ENCODE peak calls at places on chromosomes 2 and 18, in five cellular contexts. One of them, this sample, is unnamed.

GRCh38 chr18:70493461-70493860 is 204.6 kb downstream of the SOCS6 start:
- DNase-seq in NCI-H524: peak
- DNase-seq in nucleus accumbens: no peak
- DNase-seq in NCI-H510A treated with DMSO at 0.1 percent for 48 hours: no peak
- DNase-seq in mesenteric fat pad: no peak
- DNase-seq in this sample: no peak

GRCh38 chr2:27303093-27304025 is 4.9 kb downstream of the UCN start:
- DNase-seq in NCI-H524: peak
- DNase-seq in nucleus accumbens: no peak
- DNase-seq in NCI-H510A treated with DMSO at 0.1 percent for 48 hours: peak
- DNase-seq in mesenteric fat pad: no peak
- DNase-seq in this sample: peak

GRCh38 chr18:37986665-37987064 is 421.1 kb upstream of the CELF4 start:
- DNase-seq in NCI-H524: no peak
- DNase-seq in nucleus accumbens: no peak
- DNase-seq in NCI-H510A treated with DMSO at 0.1 percent for 48 hours: no peak
- DNase-seq in mesenteric fat pad: no peak
- DNase-seq in this sample: no peak

GRCh38 chr2:25989154-25989553 is 6.9 kb upstream of the KIF3C start:
- DNase-seq in NCI-H524: no peak
- DNase-seq in nucleus accumbens: no peak
- DNase-seq in NCI-H510A treated with DMSO at 0.1 percent for 48 hours: no peak
- DNase-seq in mesenteric fat pad: no peak
- DNase-seq in this sample: no peak

GRCh38 chr2:189217546-189217945 is 38.0 kb upstream of the COL5A2 start:
- DNase-seq in NCI-H524: no peak
- DNase-seq in nucleus accumbens: no peak
- DNase-seq in NCI-H510A treated with DMSO at 0.1 percent for 48 hours: no peak
- DNase-seq in mesenteric fat pad: no peak
- DNase-seq in this sample: no peak

GRCh38 chr18:35491689-35492077 is 6.1 kb downstream of the INO80C start:
- DNase-seq in NCI-H524: no peak
- DNase-seq in nucleus accumbens: no peak
- DNase-seq in NCI-H510A treated with DMSO at 0.1 percent for 48 hours: no peak
- DNase-seq in mesenteric fat pad: no peak
- DNase-seq in this sample: no peak

GRCh38 chr2:101036562-101036961 is 34.5 kb downstream of the RPL31 start:
- DNase-seq in NCI-H524: peak
- DNase-seq in nucleus accumbens: no peak
- DNase-seq in NCI-H510A treated with DMSO at 0.1 percent for 48 hours: no peak
- DNase-seq in mesenteric fat pad: no peak
- DNase-seq in this sample: no peak

GRCh38 chr2:218781691-218782528 is at the start of gene CYP27A1:
- DNase-seq in NCI-H524: peak
- DNase-seq in nucleus accumbens: peak
- DNase-seq in NCI-H510A treated with DMSO at 0.1 percent for 48 hours: peak
- DNase-seq in mesenteric fat pad: no peak
- DNase-seq in this sample: no peak

GRCh38 chr2:28469304-28469703 is 26.6 kb upstream of the PLB1 start:
- DNase-seq in NCI-H524: no peak
- DNase-seq in nucleus accumbens: no peak
- DNase-seq in NCI-H510A treated with DMSO at 0.1 percent for 48 hours: no peak
- DNase-seq in mesenteric fat pad: peak
- DNase-seq in this sample: no peak

GRCh38 chr2:215870986-215871385 is 142.4 kb downstream of the MREG start:
- DNase-seq in NCI-H524: peak
- DNase-seq in nucleus accumbens: no peak
- DNase-seq in NCI-H510A treated with DMSO at 0.1 percent for 48 hours: no peak
- DNase-seq in mesenteric fat pad: no peak
- DNase-seq in this sample: no peak

GRCh38 chr2:34012728-34013302 is 413.7 kb upstream of the FAM98A start:
- DNase-seq in NCI-H524: peak
- DNase-seq in nucleus accumbens: peak
- DNase-seq in NCI-H510A treated with DMSO at 0.1 percent for 48 hours: no peak
- DNase-seq in mesenteric fat pad: no peak
- DNase-seq in this sample: peak

GRCh38 chr2:135473567-135473966 is 57.5 kb downstream of the ZRANB3 start:
- DNase-seq in NCI-H524: peak
- DNase-seq in nucleus accumbens: no peak
- DNase-seq in NCI-H510A treated with DMSO at 0.1 percent for 48 hours: no peak
- DNase-seq in mesenteric fat pad: no peak
- DNase-seq in this sample: peak

GRCh38 chr2:68385232-68385906 is 20.3 kb downstream of the PLEK start:
- DNase-seq in NCI-H524: peak
- DNase-seq in nucleus accumbens: no peak
- DNase-seq in NCI-H510A treated with DMSO at 0.1 percent for 48 hours: no peak
- DNase-seq in mesenteric fat pad: no peak
- DNase-seq in this sample: no peak

GRCh38 chr2:75597949-75598348 is 37.2 kb upstream of the EVA1A start:
- DNase-seq in NCI-H524: no peak
- DNase-seq in nucleus accumbens: no peak
- DNase-seq in NCI-H510A treated with DMSO at 0.1 percent for 48 hours: no peak
- DNase-seq in mesenteric fat pad: no peak
- DNase-seq in this sample: no peak

GRCh38 chr2:127155901-127156300 is 48.9 kb upstream of the BIN1 start:
- DNase-seq in NCI-H524: no peak
- DNase-seq in nucleus accumbens: no peak
- DNase-seq in NCI-H510A treated with DMSO at 0.1 percent for 48 hours: no peak
- DNase-seq in mesenteric fat pad: peak
- DNase-seq in this sample: no peak

GRCh38 chr18:13982136-13982535 is 66.8 kb upstream of the MC2R start:
- DNase-seq in NCI-H524: peak
- DNase-seq in nucleus accumbens: no peak
- DNase-seq in NCI-H510A treated with DMSO at 0.1 percent for 48 hours: no peak
- DNase-seq in mesenteric fat pad: no peak
- DNase-seq in this sample: no peak

GRCh38 chr2:53442783-53443182 is 324.8 kb upstream of the CHAC2 start:
- DNase-seq in NCI-H524: peak
- DNase-seq in nucleus accumbens: no peak
- DNase-seq in NCI-H510A treated with DMSO at 0.1 percent for 48 hours: peak
- DNase-seq in mesenteric fat pad: no peak
- DNase-seq in this sample: peak

GRCh38 chr2:98477506-98477905 is 32.8 kb downstream of the INPP4A start:
- DNase-seq in NCI-H524: no peak
- DNase-seq in nucleus accumbens: no peak
- DNase-seq in NCI-H510A treated with DMSO at 0.1 percent for 48 hours: no peak
- DNase-seq in mesenteric fat pad: peak
- DNase-seq in this sample: no peak

GRCh38 chr2:69122271-69122670 is 109.3 kb downstream of the ANTXR1 start:
- DNase-seq in NCI-H524: no peak
- DNase-seq in nucleus accumbens: no peak
- DNase-seq in NCI-H510A treated with DMSO at 0.1 percent for 48 hours: peak
- DNase-seq in mesenteric fat pad: no peak
- DNase-seq in this sample: no peak

GRCh38 chr2:65382776-65383357 is 49.5 kb downstream of the SPRED2 start:
- DNase-seq in NCI-H524: no peak
- DNase-seq in nucleus accumbens: no peak
- DNase-seq in NCI-H510A treated with DMSO at 0.1 percent for 48 hours: peak
- DNase-seq in mesenteric fat pad: peak
- DNase-seq in this sample: peak

GRCh38 chr2:132804045-132804444 is 134.0 kb upstream of the LYPD1 start:
- DNase-seq in NCI-H524: no peak
- DNase-seq in nucleus accumbens: peak
- DNase-seq in NCI-H510A treated with DMSO at 0.1 percent for 48 hours: peak
- DNase-seq in mesenteric fat pad: no peak
- DNase-seq in this sample: peak

GRCh38 chr2:223046470-223047053 is 5.4 kb upstream of the KCNE4 start:
- DNase-seq in NCI-H524: no peak
- DNase-seq in nucleus accumbens: no peak
- DNase-seq in NCI-H510A treated with DMSO at 0.1 percent for 48 hours: no peak
- DNase-seq in mesenteric fat pad: no peak
- DNase-seq in this sample: no peak

GRCh38 chr2:61151434-61151833 is 10.6 kb upstream of the C2orf74 start:
- DNase-seq in NCI-H524: no peak
- DNase-seq in nucleus accumbens: no peak
- DNase-seq in NCI-H510A treated with DMSO at 0.1 percent for 48 hours: no peak
- DNase-seq in mesenteric fat pad: peak
- DNase-seq in this sample: no peak

GRCh38 chr2:16038586-16038985 is 98.2 kb downstream of the MYCN start:
- DNase-seq in NCI-H524: peak
- DNase-seq in nucleus accumbens: no peak
- DNase-seq in NCI-H510A treated with DMSO at 0.1 percent for 48 hours: no peak
- DNase-seq in mesenteric fat pad: peak
- DNase-seq in this sample: no peak

GRCh38 chr2:152730591-152731333 is 12.3 kb downstream of the ARL6IP6 start:
- DNase-seq in NCI-H524: no peak
- DNase-seq in nucleus accumbens: no peak
- DNase-seq in NCI-H510A treated with DMSO at 0.1 percent for 48 hours: no peak
- DNase-seq in mesenteric fat pad: no peak
- DNase-seq in this sample: no peak

GRCh38 chr2:220856486-220856885 is 715.6 kb downstream of the EPHA4 start:
- DNase-seq in NCI-H524: no peak
- DNase-seq in nucleus accumbens: no peak
- DNase-seq in NCI-H510A treated with DMSO at 0.1 percent for 48 hours: no peak
- DNase-seq in mesenteric fat pad: no peak
- DNase-seq in this sample: no peak

GRCh38 chr2:168378960-168379669 is 77.0 kb upstream of the CERS6 start:
- DNase-seq in NCI-H524: no peak
- DNase-seq in nucleus accumbens: no peak
- DNase-seq in NCI-H510A treated with DMSO at 0.1 percent for 48 hours: no peak
- DNase-seq in mesenteric fat pad: no peak
- DNase-seq in this sample: no peak

GRCh38 chr2:174888646-174889271 is 116.4 kb downstream of the CHN1 start:
- DNase-seq in NCI-H524: no peak
- DNase-seq in nucleus accumbens: no peak
- DNase-seq in NCI-H510A treated with DMSO at 0.1 percent for 48 hours: no peak
- DNase-seq in mesenteric fat pad: no peak
- DNase-seq in this sample: no peak